ENCODE peak calls at places on chromosomes 7 and 10, in nine cellular contexts. One of them, this sample, is unnamed.

GRCh38 chr7:9488555-9488954 is 1055.1 kb downstream of the NXPH1 start:
- DNase-seq in upper lobe of right lung: no peak
- DNase-seq in fibroblast of lung: peak
- DNase-seq in OCI-LY7: no peak
- DNase-seq in aorta: no peak
- DNase-seq in tibial nerve: no peak
- DNase-seq in left lung: no peak
- DNase-seq in caudate nucleus: no peak
- DNase-seq in dorsolateral prefrontal cortex: no peak
- DNase-seq in this sample: no peak

GRCh38 chr10:60661627-60662026 is 116.7 kb upstream of the CDK1 start:
- DNase-seq in upper lobe of right lung: no peak
- DNase-seq in fibroblast of lung: peak
- DNase-seq in OCI-LY7: no peak
- DNase-seq in aorta: no peak
- DNase-seq in tibial nerve: no peak
- DNase-seq in left lung: no peak
- DNase-seq in caudate nucleus: no peak
- DNase-seq in dorsolateral prefrontal cortex: no peak
- DNase-seq in this sample: no peak

GRCh38 chr7:159212226-159212625 is 67.6 kb upstream of the VIPR2 start:
- DNase-seq in upper lobe of right lung: no peak
- DNase-seq in fibroblast of lung: no peak
- DNase-seq in OCI-LY7: no peak
- DNase-seq in aorta: no peak
- DNase-seq in tibial nerve: no peak
- DNase-seq in left lung: no peak
- DNase-seq in caudate nucleus: no peak
- DNase-seq in dorsolateral prefrontal cortex: no peak
- DNase-seq in this sample: no peak

GRCh38 chr7:17405786-17406185 is 107.3 kb downstream of the AHR start:
- DNase-seq in upper lobe of right lung: no peak
- DNase-seq in fibroblast of lung: peak
- DNase-seq in OCI-LY7: no peak
- DNase-seq in aorta: no peak
- DNase-seq in tibial nerve: no peak
- DNase-seq in left lung: no peak
- DNase-seq in caudate nucleus: no peak
- DNase-seq in dorsolateral prefrontal cortex: no peak
- DNase-seq in this sample: no peak

GRCh38 chr7:114922151-114922651 is 307 bp downstream of the MDFIC start:
- DNase-seq in upper lobe of right lung: peak
- DNase-seq in fibroblast of lung: peak
- DNase-seq in OCI-LY7: no peak
- DNase-seq in aorta: peak
- DNase-seq in tibial nerve: peak
- DNase-seq in left lung: peak
- DNase-seq in caudate nucleus: no peak
- DNase-seq in dorsolateral prefrontal cortex: no peak
- DNase-seq in this sample: no peak

GRCh38 chr10:32150532-32151101 is 94.4 kb upstream of the KIF5B start:
- DNase-seq in upper lobe of right lung: no peak
- DNase-seq in fibroblast of lung: peak
- DNase-seq in OCI-LY7: no peak
- DNase-seq in aorta: no peak
- DNase-seq in tibial nerve: no peak
- DNase-seq in left lung: no peak
- DNase-seq in caudate nucleus: no peak
- DNase-seq in dorsolateral prefrontal cortex: no peak
- DNase-seq in this sample: no peak

GRCh38 chr10:78852856-78853255 is 215.9 kb upstream of the ZMIZ1 start:
- DNase-seq in upper lobe of right lung: no peak
- DNase-seq in fibroblast of lung: no peak
- DNase-seq in OCI-LY7: peak
- DNase-seq in aorta: no peak
- DNase-seq in tibial nerve: no peak
- DNase-seq in left lung: no peak
- DNase-seq in caudate nucleus: no peak
- DNase-seq in dorsolateral prefrontal cortex: no peak
- DNase-seq in this sample: no peak

GRCh38 chr10:54614062-54614461 is 187.0 kb downstream of the PCDH15 start:
- DNase-seq in upper lobe of right lung: no peak
- DNase-seq in fibroblast of lung: no peak
- DNase-seq in OCI-LY7: no peak
- DNase-seq in aorta: no peak
- DNase-seq in tibial nerve: no peak
- DNase-seq in left lung: no peak
- DNase-seq in caudate nucleus: no peak
- DNase-seq in dorsolateral prefrontal cortex: no peak
- DNase-seq in this sample: no peak

GRCh38 chr10:130246113-130246512 is 109.9 kb downstream of the GLRX3 start:
- DNase-seq in upper lobe of right lung: no peak
- DNase-seq in fibroblast of lung: no peak
- DNase-seq in OCI-LY7: no peak
- DNase-seq in aorta: no peak
- DNase-seq in tibial nerve: no peak
- DNase-seq in left lung: no peak
- DNase-seq in caudate nucleus: no peak
- DNase-seq in dorsolateral prefrontal cortex: no peak
- DNase-seq in this sample: no peak

GRCh38 chr10:132138596-132138995 is 48.2 kb upstream of the DPYSL4 start:
- DNase-seq in upper lobe of right lung: no peak
- DNase-seq in fibroblast of lung: no peak
- DNase-seq in OCI-LY7: no peak
- DNase-seq in aorta: peak
- DNase-seq in tibial nerve: no peak
- DNase-seq in left lung: peak
- DNase-seq in caudate nucleus: no peak
- DNase-seq in dorsolateral prefrontal cortex: no peak
- DNase-seq in this sample: no peak

GRCh38 chr7:134618756-134619530 is 27.7 kb upstream of the BPGM start:
- DNase-seq in upper lobe of right lung: no peak
- DNase-seq in fibroblast of lung: peak
- DNase-seq in OCI-LY7: no peak
- DNase-seq in aorta: no peak
- DNase-seq in tibial nerve: no peak
- DNase-seq in left lung: no peak
- DNase-seq in caudate nucleus: no peak
- DNase-seq in dorsolateral prefrontal cortex: no peak
- DNase-seq in this sample: no peak

GRCh38 chr10:110845756-110846620 is 25.7 kb upstream of the PDCD4 start:
- DNase-seq in upper lobe of right lung: no peak
- DNase-seq in fibroblast of lung: no peak
- DNase-seq in OCI-LY7: no peak
- DNase-seq in aorta: no peak
- DNase-seq in tibial nerve: no peak
- DNase-seq in left lung: no peak
- DNase-seq in caudate nucleus: no peak
- DNase-seq in dorsolateral prefrontal cortex: no peak
- DNase-seq in this sample: no peak

GRCh38 chr10:21173964-21174669 is 277.0 kb upstream of the NEBL start:
- DNase-seq in upper lobe of right lung: peak
- DNase-seq in fibroblast of lung: peak
- DNase-seq in OCI-LY7: no peak
- DNase-seq in aorta: peak
- DNase-seq in tibial nerve: no peak
- DNase-seq in left lung: peak
- DNase-seq in caudate nucleus: no peak
- DNase-seq in dorsolateral prefrontal cortex: peak
- DNase-seq in this sample: peak

GRCh38 chr10:93968452-93969044 is 25.2 kb upstream of the PLCE1 start:
- DNase-seq in upper lobe of right lung: no peak
- DNase-seq in fibroblast of lung: no peak
- DNase-seq in OCI-LY7: no peak
- DNase-seq in aorta: no peak
- DNase-seq in tibial nerve: no peak
- DNase-seq in left lung: no peak
- DNase-seq in caudate nucleus: no peak
- DNase-seq in dorsolateral prefrontal cortex: no peak
- DNase-seq in this sample: no peak

GRCh38 chr7:11177793-11178192 is 204.1 kb downstream of the PHF14 start:
- DNase-seq in upper lobe of right lung: no peak
- DNase-seq in fibroblast of lung: peak
- DNase-seq in OCI-LY7: no peak
- DNase-seq in aorta: no peak
- DNase-seq in tibial nerve: no peak
- DNase-seq in left lung: no peak
- DNase-seq in caudate nucleus: no peak
- DNase-seq in dorsolateral prefrontal cortex: no peak
- DNase-seq in this sample: no peak

GRCh38 chr10:3427316-3427715 is 254.7 kb upstream of the PITRM1 start:
- DNase-seq in upper lobe of right lung: no peak
- DNase-seq in fibroblast of lung: peak
- DNase-seq in OCI-LY7: no peak
- DNase-seq in aorta: no peak
- DNase-seq in tibial nerve: no peak
- DNase-seq in left lung: no peak
- DNase-seq in caudate nucleus: no peak
- DNase-seq in dorsolateral prefrontal cortex: no peak
- DNase-seq in this sample: no peak

GRCh38 chr10:31896972-31897384 is 31.7 kb downstream of the ARHGAP12 start:
- DNase-seq in upper lobe of right lung: no peak
- DNase-seq in fibroblast of lung: peak
- DNase-seq in OCI-LY7: no peak
- DNase-seq in aorta: no peak
- DNase-seq in tibial nerve: no peak
- DNase-seq in left lung: no peak
- DNase-seq in caudate nucleus: no peak
- DNase-seq in dorsolateral prefrontal cortex: no peak
- DNase-seq in this sample: no peak

GRCh38 chr10:30151581-30152389 is 92.4 kb upstream of the JCAD start:
- DNase-seq in upper lobe of right lung: no peak
- DNase-seq in fibroblast of lung: peak
- DNase-seq in OCI-LY7: no peak
- DNase-seq in aorta: peak
- DNase-seq in tibial nerve: no peak
- DNase-seq in left lung: no peak
- DNase-seq in caudate nucleus: no peak
- DNase-seq in dorsolateral prefrontal cortex: no peak
- DNase-seq in this sample: no peak

GRCh38 chr10:119305860-119306513 is 98.6 kb downstream of the GRK5 start:
- DNase-seq in upper lobe of right lung: no peak
- DNase-seq in fibroblast of lung: peak
- DNase-seq in OCI-LY7: peak
- DNase-seq in aorta: peak
- DNase-seq in tibial nerve: peak
- DNase-seq in left lung: no peak
- DNase-seq in caudate nucleus: no peak
- DNase-seq in dorsolateral prefrontal cortex: peak
- DNase-seq in this sample: no peak

GRCh38 chr7:6392712-6393666 is 54.8 kb downstream of the DAGLB start:
- DNase-seq in upper lobe of right lung: peak
- DNase-seq in fibroblast of lung: peak
- DNase-seq in OCI-LY7: no peak
- DNase-seq in aorta: peak
- DNase-seq in tibial nerve: peak
- DNase-seq in left lung: no peak
- DNase-seq in caudate nucleus: no peak
- DNase-seq in dorsolateral prefrontal cortex: no peak
- DNase-seq in this sample: no peak

GRCh38 chr10:63265646-63266207 is 132.6 kb downstream of the NRBF2 start:
- DNase-seq in upper lobe of right lung: no peak
- DNase-seq in fibroblast of lung: no peak
- DNase-seq in OCI-LY7: no peak
- DNase-seq in aorta: no peak
- DNase-seq in tibial nerve: no peak
- DNase-seq in left lung: no peak
- DNase-seq in caudate nucleus: no peak
- DNase-seq in dorsolateral prefrontal cortex: no peak
- DNase-seq in this sample: no peak
- H3K27ac ChIP-seq in upper lobe of right lung: peak
- H3K27ac ChIP-seq in fibroblast of lung: no peak
- H3K27ac ChIP-seq in OCI-LY7: peak
- H3K27ac ChIP-seq in aorta: no peak
- H3K27ac ChIP-seq in tibial nerve: peak
- H3K27ac ChIP-seq in left lung: peak
- H3K27ac ChIP-seq in caudate nucleus: peak
- H3K27ac ChIP-seq in dorsolateral prefrontal cortex: peak
- H3K27ac ChIP-seq in this sample: peak

GRCh38 chr10:58239561-58240169 is 28.0 kb downstream of the IPMK start:
- DNase-seq in upper lobe of right lung: no peak
- DNase-seq in fibroblast of lung: peak
- DNase-seq in OCI-LY7: no peak
- DNase-seq in aorta: no peak
- DNase-seq in tibial nerve: no peak
- DNase-seq in left lung: no peak
- DNase-seq in caudate nucleus: no peak
- DNase-seq in dorsolateral prefrontal cortex: no peak
- DNase-seq in this sample: no peak
- H3K27ac ChIP-seq in upper lobe of right lung: no peak
- H3K27ac ChIP-seq in fibroblast of lung: no peak
- H3K27ac ChIP-seq in OCI-LY7: no peak
- H3K27ac ChIP-seq in aorta: no peak
- H3K27ac ChIP-seq in tibial nerve: no peak
- H3K27ac ChIP-seq in left lung: no peak
- H3K27ac ChIP-seq in caudate nucleus: no peak
- H3K27ac ChIP-seq in dorsolateral prefrontal cortex: no peak
- H3K27ac ChIP-seq in this sample: no peak

DNA sequence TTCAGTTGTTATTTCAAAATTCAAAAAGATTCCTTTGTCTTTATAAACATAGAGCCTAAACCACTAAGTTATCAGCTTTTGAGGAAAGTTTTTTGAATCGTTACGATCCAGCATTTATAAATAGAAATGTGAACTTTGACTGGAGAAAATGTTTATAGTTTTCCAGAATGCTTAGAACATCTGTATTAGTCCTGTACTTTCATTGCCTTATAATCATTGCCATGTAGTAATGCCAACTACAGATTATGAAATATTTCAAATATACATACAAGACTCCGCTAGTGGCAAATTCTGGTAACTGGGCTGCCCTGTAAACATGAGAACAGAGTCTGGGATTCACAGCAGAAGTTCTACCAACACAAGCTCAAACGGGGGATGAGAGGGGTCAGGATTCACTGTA is 191.3 kb upstream of the PRKCQ start:
- DNase-seq in upper lobe of right lung: no peak
- DNase-seq in fibroblast of lung: no peak
- DNase-seq in OCI-LY7: no peak
- DNase-seq in aorta: no peak
- DNase-seq in tibial nerve: no peak
- DNase-seq in left lung: no peak
- DNase-seq in caudate nucleus: no peak
- DNase-seq in dorsolateral prefrontal cortex: no peak
- DNase-seq in this sample: no peak
- H3K27ac ChIP-seq in upper lobe of right lung: no peak
- H3K27ac ChIP-seq in fibroblast of lung: no peak
- H3K27ac ChIP-seq in OCI-LY7: no peak
- H3K27ac ChIP-seq in aorta: no peak
- H3K27ac ChIP-seq in tibial nerve: no peak
- H3K27ac ChIP-seq in left lung: no peak
- H3K27ac ChIP-seq in caudate nucleus: no peak
- H3K27ac ChIP-seq in dorsolateral prefrontal cortex: no peak
- H3K27ac ChIP-seq in this sample: no peak

DNA sequence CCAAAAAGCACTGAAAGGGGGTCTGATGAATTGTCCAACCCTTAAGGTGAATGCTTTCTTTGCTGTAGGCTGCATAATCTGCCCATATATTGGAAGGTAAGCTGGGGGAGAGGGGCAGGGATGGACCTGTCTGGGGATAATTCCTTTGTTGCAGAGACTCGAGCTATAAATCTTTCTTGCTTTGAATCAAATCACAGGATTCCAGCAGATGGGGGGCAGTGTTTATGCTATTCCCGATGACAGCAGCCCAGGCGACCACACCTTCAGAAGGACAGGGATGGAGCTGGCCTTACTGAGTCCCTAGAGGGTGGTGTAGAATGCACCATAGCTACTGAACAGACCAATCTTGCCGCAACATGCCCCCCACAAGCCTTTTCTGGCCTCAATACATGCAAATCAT is 2.5 kb downstream of the PODXL start:
- DNase-seq in upper lobe of right lung: no peak
- DNase-seq in fibroblast of lung: no peak
- DNase-seq in OCI-LY7: no peak
- DNase-seq in aorta: no peak
- DNase-seq in tibial nerve: no peak
- DNase-seq in left lung: no peak
- DNase-seq in caudate nucleus: no peak
- DNase-seq in dorsolateral prefrontal cortex: no peak
- DNase-seq in this sample: no peak
- H3K27ac ChIP-seq in upper lobe of right lung: no peak
- H3K27ac ChIP-seq in fibroblast of lung: no peak
- H3K27ac ChIP-seq in OCI-LY7: no peak
- H3K27ac ChIP-seq in aorta: no peak
- H3K27ac ChIP-seq in tibial nerve: no peak
- H3K27ac ChIP-seq in left lung: no peak
- H3K27ac ChIP-seq in caudate nucleus: peak
- H3K27ac ChIP-seq in dorsolateral prefrontal cortex: no peak
- H3K27ac ChIP-seq in this sample: no peak

This sample was measured in substantia nigra.